ENCODE peak calls at places on chromosomes 1 and 21, in nine cellular contexts. M is heart left ventricle, B is Peyer's patch, K is K562, C is gastrocnemius medialis, F is breast epithelium, P is IMR-90, X is endothelial cell of umbilical vein, A is tibial nerve. V is an unnamed sample. For H3K4me1 and H3K36me3, the result is how much of the 10 kb centered on the place peaks cover.

GRCh38 chr1:55416164-55416842 is 201.1 kb upstream of the USP24 start:
- DNase-seq in M (no peak), B (no peak), K (no peak), C (no peak), F (no peak), P (no peak), X (no peak), A (no peak), V (no peak)

GRCh38 chr21:25462517-25462971 is 144.7 kb downstream of the MRPL39 start:
- DNase-seq in M (no peak), B (no peak), K (no peak), C (no peak), F (no peak), P (no peak), X (peak), A (no peak), V (no peak)

GRCh38 chr1:244050835-244051444 is at the start of gene ZBTB18:
- DNase-seq in M (no peak), B (no peak), K (no peak), C (peak), F (no peak), P (peak), X (peak), A (no peak), V (no peak)

GRCh38 chr1:36906555-36906954 is 127.8 kb downstream of the GRIK3 start:
- DNase-seq in M (no peak), B (no peak), K (no peak), C (no peak), F (no peak), P (no peak), X (no peak), A (no peak), V (no peak)

GRCh38 chr1:97919568-97920261 is 1.1 kb downstream of the DPYD start:
- DNase-seq in M (no peak), B (no peak), K (no peak), C (no peak), F (no peak), P (peak), X (peak), A (no peak), V (no peak)

GRCh38 chr1:80367058-80367457 is 1360.5 kb upstream of the ADGRL4 start:
- DNase-seq in M (no peak), B (no peak), K (no peak), C (no peak), F (no peak), P (no peak), X (no peak), A (no peak), V (no peak)

GRCh38 chr1:44862829-44863406 is 19.9 kb upstream of the PTCH2 start:
- DNase-seq in M (no peak), B (no peak), K (peak), C (no peak), F (no peak), P (peak), X (no peak), A (no peak), V (no peak)

GRCh38 chr1:234893725-234894630 is 234.7 kb downstream of the TOMM20 start:
- DNase-seq in M (no peak), B (no peak), K (peak), C (no peak), F (no peak), P (peak), X (peak), A (no peak), V (no peak)

GRCh38 chr21:45865106-45865835 is 116.3 kb upstream of the COL6A1 start:
- DNase-seq in M (no peak), B (peak), K (no peak), C (no peak), F (no peak), P (peak), X (no peak), A (no peak), V (no peak)

GRCh38 chr1:242468749-242469148 is 55.7 kb downstream of the PLD5 start:
- DNase-seq in M (no peak), B (no peak), K (no peak), C (no peak), F (no peak), P (no peak), X (no peak), A (no peak), V (no peak)

GRCh38 chr1:10378071-10378841 is 20.6 kb upstream of the PGD start:
- DNase-seq in M (peak), B (no peak), K (peak), C (no peak), F (peak), P (peak), X (peak), A (no peak), V (no peak)

GRCh38 chr1:21706151-21706835 is 37.1 kb upstream of the RAP1GAP start:
- DNase-seq in M (no peak), B (no peak), K (no peak), C (peak), F (no peak), P (peak), X (no peak), A (no peak), V (no peak)

GRCh38 chr1:87089070-87089736 is 174.8 kb downstream of the HS2ST1 start:
- DNase-seq in M (no peak), B (no peak), K (no peak), C (no peak), F (no peak), P (no peak), X (no peak), A (no peak), V (no peak)

GRCh38 chr21:45282283-45283018 is 5.2 kb downstream of the POFUT2 start:
- DNase-seq in M (no peak), B (no peak), K (no peak), C (no peak), F (no peak), P (no peak), X (no peak), A (no peak), V (no peak)

GRCh38 chr1:117919376-117919775 is 10.0 kb downstream of the GDAP2 start:
- DNase-seq in M (no peak), B (no peak), K (no peak), C (no peak), F (no peak), P (no peak), X (no peak), A (no peak), V (no peak)

GRCh38 chr21:45362077-45362747 is 42.8 kb upstream of the COL18A1 start:
- DNase-seq in M (peak), B (no peak), K (no peak), C (no peak), F (no peak), P (no peak), X (no peak), A (no peak), V (no peak)

GRCh38 chr1:94636625-94637024 is 95.1 kb upstream of the F3 start:
- DNase-seq in M (no peak), B (no peak), K (no peak), C (peak), F (no peak), P (peak), X (no peak), A (peak), V (no peak)

GRCh38 chr1:190320952-190321351 is 156.7 kb downstream of the BRINP3 start:
- DNase-seq in M (no peak), B (no peak), K (no peak), C (no peak), F (no peak), P (peak), X (peak), A (no peak), V (no peak)

GRCh38 chr1:55443175-55443933 is 228.2 kb upstream of the USP24 start:
- DNase-seq in M (peak), B (peak), K (peak), C (peak), F (peak), P (peak), X (peak), A (peak), V (peak)

GRCh38 chr21:38651570-38651969 is 153.3 kb upstream of the ERG start:
- DNase-seq in M (no peak), B (no peak), K (no peak), C (no peak), F (no peak), P (no peak), X (no peak), A (no peak), V (no peak)

GRCh38 chr21:45224189-45224938 is 63.3 kb downstream of the POFUT2 start:
- DNase-seq in M (no peak), B (peak), K (no peak), C (no peak), F (no peak), P (peak), X (no peak), A (no peak), V (no peak)

GRCh38 chr1:151520359-151520758 is 9.2 kb downstream of the CGN start:
- DNase-seq in M (no peak), B (no peak), K (no peak), C (no peak), F (no peak), P (no peak), X (no peak), A (no peak), V (no peak)

GRCh38 chr21:20313013-20313412 is 685.2 kb upstream of the NCAM2 start:
- DNase-seq in M (no peak), B (no peak), K (no peak), C (no peak), F (no peak), P (no peak), X (no peak), A (no peak), V (no peak)

GRCh38 chr1:238895911-238896310 is 490.5 kb upstream of the CHRM3 start:
- DNase-seq in M (no peak), B (no peak), K (no peak), C (no peak), F (no peak), P (no peak), X (no peak), A (no peak), V (no peak)

GRCh38 chr1:157700305-157700704 is 264 bp downstream of the FCRL3 start:
- DNase-seq in M (no peak), B (no peak), K (no peak), C (no peak), F (no peak), P (no peak), X (no peak), A (no peak), V (no peak)

GRCh38 chr1:58732087-58732486 is 32.2 kb upstream of the MYSM1 start:
- DNase-seq in M (no peak), B (no peak), K (no peak), C (no peak), F (no peak), P (peak), X (no peak), A (no peak), V (no peak)

GRCh38 chr21:44835647-44835973 is 17.7 kb upstream of the SUMO3 start:
- DNase-seq in M (no peak), B (no peak), K (no peak), C (no peak), F (no peak), P (no peak), X (no peak), A (no peak), V (no peak)

GRCh38 chr1:206704239-206704638 is 19.5 kb downstream of the MAPKAPK2 start:
- DNase-seq in M (no peak), B (peak), K (no peak), C (no peak), F (no peak), P (no peak), X (no peak), A (no peak), V (no peak)

GRCh38 chr1:59856725-59857338 is 42.1 kb downstream of the HOOK1 start:
- DNase-seq in M (no peak), B (peak), K (no peak), C (no peak), F (no peak), P (no peak), X (no peak), A (no peak), V (no peak)

GRCh38 chr1:51287966-51288365 is 42.4 kb downstream of the TTC39A start:
- DNase-seq in M (no peak), B (no peak), K (no peak), C (no peak), F (no peak), P (no peak), X (no peak), A (no peak), V (no peak)

GRCh38 chr1:28718166-28718565 is 18.6 kb upstream of the YTHDF2 start:
- DNase-seq in M (no peak), B (no peak), K (no peak), C (no peak), F (no peak), P (no peak), X (no peak), A (no peak), V (no peak)

GRCh38 chr1:14698206-14698605 is 99.7 kb downstream of the KAZN start:
- DNase-seq in M (no peak), B (no peak), K (no peak), C (no peak), F (no peak), P (no peak), X (no peak), A (no peak), V (no peak)

GRCh38 chr1:117828206-117828605 is 101.2 kb downstream of the GDAP2 start:
- DNase-seq in M (peak), B (no peak), K (no peak), C (no peak), F (no peak), P (peak), X (peak), A (peak), V (no peak)

GRCh38 chr1:81607086-81607485 is 193.6 kb upstream of the ADGRL2 start:
- DNase-seq in M (no peak), B (no peak), K (no peak), C (no peak), F (no peak), P (no peak), X (no peak), A (no peak), V (no peak)

GRCh38 chr1:17251699-17252376 is 2.9 kb downstream of the PADI3 start:
- DNase-seq in M (no peak), B (no peak), K (no peak), C (no peak), F (no peak), P (peak), X (peak), A (no peak), V (no peak)

GRCh38 chr1:184954232-184954995 is 19.9 kb downstream of the NIBAN1 start:
- DNase-seq in M (no peak), B (no peak), K (no peak), C (no peak), F (no peak), P (no peak), X (no peak), A (no peak), V (no peak)

GRCh38 chr1:241828576-241828975 is 19.4 kb upstream of the EXO1 start:
- DNase-seq in M (no peak), B (no peak), K (peak), C (no peak), F (no peak), P (peak), X (no peak), A (no peak), V (no peak)

GRCh38 chr1:51942281-51942680 is 48.2 kb downstream of the RAB3B start:
- DNase-seq in M (no peak), B (no peak), K (no peak), C (no peak), F (no peak), P (no peak), X (no peak), A (no peak), V (no peak)

GRCh38 chr1:23722652-23723051 is 20.6 kb upstream of the ELOA start:
- DNase-seq in M (no peak), B (peak), K (no peak), C (no peak), F (no peak), P (no peak), X (no peak), A (no peak), V (no peak)

GRCh38 chr1:216847385-216848036 is 124.3 kb upstream of the ESRRG start:
- DNase-seq in M (no peak), B (no peak), K (no peak), C (peak), F (no peak), P (peak), X (no peak), A (no peak), V (no peak)

GRCh38 chr1:41799205-41799604 is 119.5 kb downstream of the HIVEP3 start:
- DNase-seq in M (no peak), B (no peak), K (no peak), C (no peak), F (no peak), P (no peak), X (no peak), A (no peak), V (no peak)

GRCh38 chr1:41803656-41804055 is 115.1 kb downstream of the HIVEP3 start:
- DNase-seq in M (no peak), B (no peak), K (no peak), C (no peak), F (peak), P (no peak), X (no peak), A (no peak), V (no peak)

GRCh38 chr1:41802532-41803501 is 115.9 kb downstream of the HIVEP3 start:
- DNase-seq in M (peak), B (peak), K (no peak), C (peak), F (peak), P (no peak), X (no peak), A (peak), V (peak)

GRCh38 chr1:41799723-41800122 is 119.0 kb downstream of the HIVEP3 start:
- DNase-seq in M (no peak), B (no peak), K (no peak), C (no peak), F (no peak), P (peak), X (no peak), A (no peak), V (no peak)

DNA sequence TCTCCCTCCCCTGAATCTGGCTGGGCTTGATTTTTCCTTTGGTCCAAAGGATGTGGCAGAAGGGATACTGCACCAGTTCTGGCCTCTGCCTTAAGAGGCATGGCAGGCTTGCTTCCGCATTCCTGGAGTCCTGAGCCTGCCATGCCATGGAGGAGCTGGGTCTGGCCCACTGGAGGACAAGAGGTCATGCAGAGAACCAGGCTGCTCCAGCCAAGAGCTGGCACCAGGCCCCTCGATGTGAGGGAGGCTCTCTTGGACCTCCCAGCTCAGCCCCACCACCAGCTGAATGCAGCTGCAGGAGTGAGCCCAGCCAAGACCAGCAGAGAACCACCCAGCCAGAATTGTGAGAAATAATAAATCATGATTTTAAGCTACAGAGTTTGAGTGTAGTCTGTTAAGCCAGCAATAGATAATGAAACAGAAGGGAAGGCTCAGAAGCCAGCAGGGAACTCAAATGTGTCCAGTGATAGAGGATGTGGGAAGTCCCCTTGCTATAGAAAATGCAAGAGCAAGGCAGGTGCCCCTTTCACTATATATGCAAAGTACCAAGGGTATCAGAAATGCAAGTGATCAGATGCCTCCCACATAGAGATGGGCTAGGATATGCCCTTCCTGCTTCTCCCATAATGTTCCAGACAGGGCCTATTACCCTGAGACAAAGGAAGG is 118.4 kb downstream of the HIVEP3 start:
- DNase-seq in M (peak), B (no peak), K (no peak), C (no peak), F (no peak), P (no peak), X (no peak), A (no peak), V (peak)
- H3K4me1 ChIP-seq in M (under half), B (under half), K (under half), C (under half), F (under half), P (under half), X (under half), A (under half), V (under half)

DNA sequence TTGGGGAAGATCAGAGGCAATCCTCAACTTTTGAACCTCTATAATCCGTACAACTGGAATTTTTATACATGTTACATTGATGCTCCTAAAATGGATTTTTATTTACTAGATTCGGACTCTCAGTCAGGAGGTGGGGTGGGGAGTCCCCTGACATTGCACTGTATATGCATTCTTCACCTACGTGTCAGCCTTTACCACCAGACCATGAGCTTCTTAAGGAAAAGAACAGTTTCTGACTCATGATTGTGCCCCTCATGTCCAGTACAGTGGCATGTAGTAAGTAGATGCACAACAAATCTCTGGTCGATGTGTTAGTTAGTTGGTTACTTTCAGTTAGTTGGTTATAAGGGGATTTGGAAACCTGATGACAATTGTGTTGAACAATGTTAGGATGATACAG is 15.4 kb downstream of the LPAR3 start:
- DNase-seq in M (no peak), B (no peak), K (no peak), C (no peak), F (no peak), P (peak), X (no peak), A (no peak), V (no peak)
- H3K36me3 ChIP-seq in M (under half), B (under half), K (under half), C (under half), F (under half), P (under half), X (under half), A (under half), V (under half)

GRCh38 chr1:67053785-67054759 is at the start of gene SLC35D1:
- DNase-seq in M (peak), B (peak), K (peak), C (peak), F (peak), P (peak), X (peak), A (peak), V (peak)
- TF ChIP-seq POLR2A in M (no peak), B (peak), K (peak), C (peak), F (peak), P (peak), X (peak), A (peak), V (no peak)

GRCh38 chr1:46026531-46026930 is 105.9 kb downstream of the PIK3R3 start:
- DNase-seq in M (no peak), B (no peak), K (peak), C (no peak), F (no peak), P (no peak), X (peak), A (no peak), V (no peak)

GRCh38 chr1:46030074-46030870 is 102.2 kb downstream of the PIK3R3 start:
- DNase-seq in M (no peak), B (no peak), K (no peak), C (no peak), F (no peak), P (no peak), X (no peak), A (no peak), V (no peak)

GRCh38 chr1:46030876-46031660 is 101.4 kb downstream of the PIK3R3 start:
- DNase-seq in M (no peak), B (no peak), K (no peak), C (no peak), F (no peak), P (no peak), X (no peak), A (no peak), V (no peak)

GRCh38 chr1:46027788-46028573 is 104.4 kb downstream of the PIK3R3 start:
- DNase-seq in M (no peak), B (no peak), K (no peak), C (no peak), F (no peak), P (no peak), X (no peak), A (no peak), V (no peak)
- H3K4me1 ChIP-seq in M (under half), B (under half), K (under half), C (half or more), F (under half), P (under half), X (under half), A (under half), V (under half)

DNA sequence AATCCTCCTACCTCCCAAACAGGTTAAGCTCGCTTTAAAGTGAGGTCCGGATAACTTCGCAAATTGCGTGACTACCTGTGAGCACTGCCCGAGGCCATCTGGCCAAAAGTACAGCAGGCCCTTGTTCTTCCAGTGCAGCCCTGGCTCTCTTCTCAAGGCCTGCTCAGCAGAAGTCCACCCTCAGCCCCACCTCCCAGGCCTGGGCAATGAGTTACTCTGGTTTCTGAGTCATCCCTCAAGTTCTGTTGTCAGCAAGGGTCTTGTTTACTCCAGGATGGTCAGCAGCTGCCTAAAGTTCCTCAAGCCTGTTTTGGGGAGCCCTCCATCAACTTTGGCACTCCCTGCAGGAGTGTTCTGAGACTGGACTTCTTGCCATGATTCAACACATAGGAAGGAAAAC is 101.7 kb downstream of the BCAR3 start:
- DNase-seq in M (no peak), B (peak), K (peak), C (peak), F (peak), P (peak), X (peak), A (no peak), V (peak)
- H3K36me3 ChIP-seq in M (half or more), B (under half), K (under half), C (under half), F (under half), P (under half), X (under half), A (half or more), V (under half)